ENCODE peak calls at places on chromosomes 12 and 14, in five cellular contexts. W is Daoy; P is stimulated activated naive B cell treated with anti-CD40 and anti-IgM and Interleukin-4, amounts not matched to agents 10 μg/mL and 1 μg/mL and 100 μg/mL, for 72 hours; M is T-helper 2 cell; Q is HTR-8/SVneo. B is an unnamed sample.

GRCh38 chr14:50882932-50883826 is 11.3 kb downstream of the ABHD12B start:
- DNase-seq in W (no peak), P (no peak), M (no peak), Q (no peak), B (no peak)

GRCh38 chr14:51342226-51342625 is 102.2 kb downstream of the TMX1 start:
- DNase-seq in P (no peak), M (no peak), Q (peak; percentile 10), W (peak; percentile 78), B (no peak)

GRCh38 chr14:74609721-74610120 is 2.3 kb downstream of the LTBP2 start:
- DNase-seq in P (no peak), Q (no peak), M (no peak), W (peak; percentile 17), B (no peak)

GRCh38 chr12:32125455-32126084 is 18.9 kb downstream of the BICD1 start:
- DNase-seq in M (no peak), Q (no peak), W (no peak), P (no peak), B (no peak)

GRCh38 chr14:101726295-101726953 is 35.1 kb upstream of the PPP2R5C start:
- DNase-seq in M (no peak), W (no peak), P (no peak), Q (no peak), B (no peak)

GRCh38 chr12:111174283-111175108 is 194.4 kb downstream of the PHETA1 start:
- DNase-seq in P (no peak), W (no peak), M (no peak), Q (peak; percentile 30), B (no peak)

GRCh38 chr12:31928246-31929139 is 30.7 kb upstream of the RESF1 start:
- DNase-seq in M (no peak), P (peak; percentile 11), Q (no peak), W (no peak), B (no peak)

GRCh38 chr12:18895946-18896345 is 158.0 kb downstream of the CAPZA3 start:
- DNase-seq in M (no peak), P (no peak), Q (no peak), W (no peak), B (no peak)

GRCh38 chr12:124422570-124423523 is 128.0 kb downstream of the RFLNA start:
- DNase-seq in P (no peak), Q (peak; percentile 90), M (no peak), W (peak; percentile 95), B (peak; percentile 84)

GRCh38 chr14:33509927-33510535 is 440.8 kb downstream of the EGLN3 start:
- DNase-seq in M (no peak), Q (peak; percentile 3), W (peak; percentile 83), P (no peak), B (no peak)